ENCODE peak calls at places on chromosome X, in six cellular contexts. W is tibial artery, X is DND-41, U is astrocyte, V is right atrium auricular region, M is GM23338. J is an unnamed sample.

GRCh38 chrX:42976729-42977366 is 198.9 kb upstream of the PPP1R2C start:
- DNase-seq in V (no peak), U (peak; percentile 2), M (peak; percentile 2), W (no peak), X (peak; percentile 44), J (peak; percentile 63)

GRCh38 chrX:87706134-87706533 is 188.5 kb downstream of the KLHL4 start:
- DNase-seq in V (no peak), X (no peak), M (no peak), U (no peak), W (no peak), J (no peak)

GRCh38 chrX:118496763-118497079 is 1.1 kb downstream of the DOCK11 start:
- DNase-seq in M (peak; percentile 12), X (no peak), U (no peak), V (no peak), W (no peak), J (no peak)

GRCh38 chrX:29478336-29479069 is 736.9 kb upstream of the MAGEB2 start:
- DNase-seq in X (peak; percentile 2), M (peak; percentile 60), W (no peak), V (no peak), U (peak; percentile 12), J (no peak)

GRCh38 chrX:18041656-18042055 is 179.0 kb downstream of the BEND2 start:
- DNase-seq in W (no peak), M (no peak), V (no peak), X (no peak), U (no peak), J (no peak)

GRCh38 chrX:18701621-18702361 is 5.7 kb upstream of the PPEF1 start:
- DNase-seq in W (peak; percentile 38), M (no peak), X (no peak), U (peak; percentile 18), V (no peak), J (no peak)

GRCh38 chrX:48508400-48509244 is at the start of gene PORCN:
- DNase-seq in X (peak; percentile 83), V (peak; percentile 79), W (peak; percentile 79), U (no peak), M (peak; percentile 79), J (no peak)

GRCh38 chrX:119885554-119886428 is 9.9 kb upstream of the AKAP14 start:
- DNase-seq in W (no peak), X (peak; percentile 9), U (no peak), M (peak; percentile 29), V (no peak), J (no peak)

GRCh38 chrX:56813318-56813837 is 84.3 kb downstream of the NBDY start:
- DNase-seq in V (peak; percentile 81), W (peak; percentile 47), M (no peak), U (peak; percentile 75), X (peak; percentile 48), J (peak; percentile 91)

GRCh38 chrX:118569676-118570075 is 74.1 kb downstream of the DOCK11 start:
- DNase-seq in U (peak; percentile 54), M (no peak), W (no peak), V (no peak), X (no peak), J (no peak)

GRCh38 chrX:125757794-125758564 is 408.1 kb downstream of the DCAF12L2 start:
- DNase-seq in V (no peak), X (no peak), M (no peak), U (no peak), W (peak; percentile 38), J (no peak)

GRCh38 chrX:46298821-46299220 is 246.4 kb downstream of the ZNF674 start:
- DNase-seq in W (no peak), X (no peak), M (no peak), U (peak; percentile 73), V (no peak), J (no peak)

GRCh38 chrX:31871989-31872388 is 800.1 kb upstream of the FTHL17 start:
- DNase-seq in M (peak; percentile 0), U (peak; percentile 12), W (no peak), X (no peak), V (no peak), J (no peak)

GRCh38 chrX:16778993-16779392 is 7.3 kb upstream of the TXLNG start:
- DNase-seq in M (no peak), X (no peak), U (no peak), V (no peak), W (no peak), J (no peak)
- H3K27ac ChIP-seq in M (no peak overlapping the region), X (no peak overlapping the region), U (no peak overlapping the region), V (no peak overlapping the region), W (no peak overlapping the region), J (no peak overlapping the region)

GRCh38 chrX:152898442-152898841 is 575 bp downstream of the ZNF185 start:
- DNase-seq in U (no peak), M (no peak), V (no peak), W (no peak), X (no peak), J (no peak)

GRCh38 chrX:152899874-152900719 is 2.2 kb downstream of the ZNF185 start:
- DNase-seq in W (no peak), U (no peak), V (no peak), M (no peak), X (no peak), J (no peak)

GRCh38 chrX:152900937-152901445 is 3.1 kb downstream of the ZNF185 start:
- DNase-seq in U (no peak), M (no peak), X (no peak), W (no peak), V (no peak), J (no peak)

GRCh38 chrX:152897216-152898144 is at the start of gene ZNF185:
- DNase-seq in W (no peak), X (no peak), M (peak; percentile 89), V (no peak), U (peak; percentile 25), J (peak; percentile 55)

DNA sequence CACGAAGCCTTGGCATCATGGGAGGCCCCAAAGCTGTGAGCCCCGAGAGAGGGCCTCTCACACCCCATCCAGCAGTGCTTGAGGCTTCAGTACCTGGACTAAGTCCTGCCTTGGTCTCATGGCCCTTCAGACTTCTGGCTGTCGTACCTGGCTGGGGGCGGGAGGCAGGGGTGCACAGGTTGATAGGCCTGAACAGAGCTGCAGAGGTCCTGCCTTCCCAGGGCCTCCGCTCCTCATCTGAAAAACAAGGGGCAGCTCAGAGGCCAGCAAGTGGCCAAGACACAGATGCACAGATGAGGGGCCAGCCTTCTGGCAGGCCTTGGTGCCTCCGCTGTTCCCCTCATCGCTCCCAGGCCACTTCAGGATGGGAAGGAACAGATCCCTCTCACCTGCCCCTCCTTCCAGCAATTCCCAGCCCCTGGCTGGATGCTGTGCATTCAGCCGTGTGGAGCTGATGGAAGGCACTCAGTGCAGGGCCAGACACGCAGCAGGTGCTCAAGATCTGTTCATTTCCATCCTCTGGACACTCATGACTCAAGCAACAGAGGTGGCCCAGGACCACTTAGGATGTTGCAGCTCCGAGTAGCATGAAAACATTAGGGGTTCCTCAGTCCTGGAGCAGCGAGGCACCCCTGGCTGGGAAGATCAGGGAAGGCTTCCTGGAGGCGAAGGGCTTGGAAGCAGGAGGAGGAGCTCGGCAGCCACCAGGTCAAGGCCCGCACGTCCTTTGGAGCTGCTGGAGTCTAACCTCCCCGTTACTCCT is 1.4 kb downstream of the ZNF185 start:
- DNase-seq in V (no peak), M (no peak), W (no peak), X (no peak), U (no peak), J (no peak)
- H3K4me1 ChIP-seq in V (no peaks in the 10 kb centered on the region), M (peaks cover 8% of the 10 kb centered on the region), W (no peaks in the 10 kb centered on the region), X (no peaks in the 10 kb centered on the region), U (peaks cover 27% of the 10 kb centered on the region), J (peaks cover 17% of the 10 kb centered on the region)

GRCh38 chrX:153382563-153383482 is 18.3 kb downstream of the PNMA6E start:
- DNase-seq in W (no peak), X (no peak), V (no peak), M (no peak), U (no peak), J (no peak)
- H3K27ac ChIP-seq in W (no peak overlapping the region), X (no peak overlapping the region), V (no peak overlapping the region), M (no peak overlapping the region), U (no peak overlapping the region), J (no peak overlapping the region)

DNA sequence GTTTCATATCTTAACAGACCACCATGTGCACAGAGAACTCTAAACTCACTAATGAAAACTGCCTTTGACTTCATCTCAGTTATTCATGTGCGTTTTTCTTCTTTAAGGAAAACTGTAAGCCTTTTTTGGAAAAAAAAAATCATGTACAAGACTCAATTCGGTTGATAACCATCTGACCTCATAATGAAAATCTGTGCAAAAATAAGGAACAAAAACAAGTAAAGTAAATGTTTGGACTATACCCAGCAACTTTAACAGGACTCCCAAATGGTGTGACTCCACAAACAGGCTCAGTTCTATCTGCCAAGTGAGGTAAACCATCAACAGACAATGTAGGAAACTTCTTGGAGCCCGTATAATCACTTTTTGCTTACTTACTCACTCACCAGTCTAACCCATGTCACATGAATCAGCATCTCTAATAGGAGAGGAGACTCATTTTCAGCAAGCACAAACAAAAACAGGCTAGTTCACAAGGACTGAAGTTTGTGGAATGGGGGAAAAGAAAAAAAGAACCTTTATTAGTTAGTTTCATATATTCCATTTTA is 9.3 kb downstream of the APOO start:
- DNase-seq in U (peak; percentile 58), W (no peak), M (no peak), X (no peak), V (no peak), J (peak; percentile 73)
- H3K4me1 ChIP-seq in U (peaks cover 31% of the 10 kb centered on the region), W (peaks cover 5% of the 10 kb centered on the region), M (peaks cover 19% of the 10 kb centered on the region), X (no peaks in the 10 kb centered on the region), V (peaks cover 16% of the 10 kb centered on the region), J (peaks cover 23% of the 10 kb centered on the region)

GRCh38 chrX:133413218-133413925 is 1.9 kb downstream of the GPC4 start:
- DNase-seq in U (no peak), X (no peak), V (no peak), M (peak; percentile 9), W (peak; percentile 18), J (no peak)
- H3K27ac ChIP-seq in U (no peak overlapping the region), X (no peak overlapping the region), V (no peak overlapping the region), M (no peak overlapping the region), W (peak overlapping the region; percentile 84), J (no peak overlapping the region)

GRCh38 chrX:37685452-37686347 is at the start of gene XK:
- DNase-seq in U (peak; percentile 6), W (peak; percentile 20), M (peak; percentile 74), X (no peak), V (no peak), J (no peak)

GRCh38 chrX:37686979-37687378 is 1.4 kb downstream of the XK start:
- DNase-seq in V (no peak), M (no peak), X (no peak), W (no peak), U (no peak), J (no peak)

GRCh38 chrX:37686348-37686736 is 751 bp downstream of the XK start:
- DNase-seq in X (no peak), U (no peak), M (no peak), V (no peak), W (no peak), J (no peak)

GRCh38 chrX:37684918-37685317 is 673 bp upstream of the XK start:
- DNase-seq in W (no peak), X (no peak), V (no peak), U (no peak), M (no peak), J (no peak)

GRCh38 chrX:37684426-37684825 is 1.2 kb upstream of the XK start:
- DNase-seq in U (no peak), W (no peak), X (no peak), M (no peak), V (no peak), J (no peak)
- H3K4me1 ChIP-seq in U (peaks cover 2% of the 10 kb centered on the region), W (peaks cover 3% of the 10 kb centered on the region), X (no peaks in the 10 kb centered on the region), M (peaks cover 16% of the 10 kb centered on the region), V (no peaks in the 10 kb centered on the region), J (no peaks in the 10 kb centered on the region)

J was measured in foreskin keratinocyte.